ENCODE peak calls at places on chromosome 17, in four cellular contexts. One of them, this sample, is unnamed.

GRCh38 chr17:77428901-77429734 is 288.3 kb downstream of the SEC14L1 start:
- DNase-seq in fibroblast of lung: no peak
- DNase-seq in cardiac muscle cell: no peak
- DNase-seq in fibroblast of villous mesenchyme: no peak
- DNase-seq in this sample: no peak

GRCh38 chr17:27559996-27560481 is 70.9 kb upstream of the LGALS9 start:
- DNase-seq in fibroblast of lung: peak
- DNase-seq in cardiac muscle cell: peak
- DNase-seq in fibroblast of villous mesenchyme: peak
- DNase-seq in this sample: no peak

GRCh38 chr17:59764292-59764741 is 56.9 kb downstream of the VMP1 start:
- DNase-seq in fibroblast of lung: peak
- DNase-seq in cardiac muscle cell: no peak
- DNase-seq in fibroblast of villous mesenchyme: no peak
- DNase-seq in this sample: peak

GRCh38 chr17:77332034-77332971 is 191.5 kb downstream of the SEC14L1 start:
- DNase-seq in fibroblast of lung: peak
- DNase-seq in cardiac muscle cell: no peak
- DNase-seq in fibroblast of villous mesenchyme: peak
- DNase-seq in this sample: no peak

GRCh38 chr17:78170692-78171590 is 2.6 kb downstream of the SYNGR2 start:
- DNase-seq in fibroblast of lung: no peak
- DNase-seq in cardiac muscle cell: no peak
- DNase-seq in fibroblast of villous mesenchyme: no peak
- DNase-seq in this sample: no peak

GRCh38 chr17:73786286-73786743 is 142.1 kb upstream of the SDK2 start:
- DNase-seq in fibroblast of lung: no peak
- DNase-seq in cardiac muscle cell: no peak
- DNase-seq in fibroblast of villous mesenchyme: no peak
- DNase-seq in this sample: no peak

GRCh38 chr17:63961355-63962207 is 11.1 kb downstream of the SCN4A start:
- DNase-seq in fibroblast of lung: peak
- DNase-seq in cardiac muscle cell: peak
- DNase-seq in fibroblast of villous mesenchyme: peak
- DNase-seq in this sample: peak

GRCh38 chr17:77577491-77577890 is 381.0 kb upstream of the TNRC6C start:
- DNase-seq in fibroblast of lung: no peak
- DNase-seq in cardiac muscle cell: no peak
- DNase-seq in fibroblast of villous mesenchyme: no peak
- DNase-seq in this sample: no peak

GRCh38 chr17:32627233-32628008 is 140.6 kb downstream of the CDK5R1 start:
- DNase-seq in fibroblast of lung: peak
- DNase-seq in cardiac muscle cell: no peak
- DNase-seq in fibroblast of villous mesenchyme: no peak
- DNase-seq in this sample: no peak

GRCh38 chr17:39170051-39170450 is 4.1 kb upstream of the ARL5C start:
- DNase-seq in fibroblast of lung: no peak
- DNase-seq in cardiac muscle cell: no peak
- DNase-seq in fibroblast of villous mesenchyme: peak
- DNase-seq in this sample: no peak

GRCh38 chr17:66474810-66475497 is 172.5 kb downstream of the PRKCA start:
- DNase-seq in fibroblast of lung: no peak
- DNase-seq in cardiac muscle cell: no peak
- DNase-seq in fibroblast of villous mesenchyme: no peak
- DNase-seq in this sample: no peak

GRCh38 chr17:50280801-50281441 is 6.7 kb downstream of the TMEM92 start:
- DNase-seq in fibroblast of lung: no peak
- DNase-seq in cardiac muscle cell: no peak
- DNase-seq in fibroblast of villous mesenchyme: no peak
- DNase-seq in this sample: no peak

GRCh38 chr17:63768433-63768832 is 5.0 kb downstream of the CCDC47 start:
- DNase-seq in fibroblast of lung: no peak
- DNase-seq in cardiac muscle cell: no peak
- DNase-seq in fibroblast of villous mesenchyme: no peak
- DNase-seq in this sample: no peak

GRCh38 chr17:58284613-58285421 is 4.1 kb upstream of the MPO start:
- DNase-seq in fibroblast of lung: no peak
- DNase-seq in cardiac muscle cell: no peak
- DNase-seq in fibroblast of villous mesenchyme: no peak
- DNase-seq in this sample: no peak

GRCh38 chr17:82188001-82188961 is 24.4 kb downstream of the CCDC57 start:
- DNase-seq in fibroblast of lung: no peak
- DNase-seq in cardiac muscle cell: no peak
- DNase-seq in fibroblast of villous mesenchyme: no peak
- DNase-seq in this sample: no peak

GRCh38 chr17:67055041-67055443 is 10.7 kb downstream of the CACNG1 start:
- DNase-seq in fibroblast of lung: no peak
- DNase-seq in cardiac muscle cell: no peak
- DNase-seq in fibroblast of villous mesenchyme: no peak
- DNase-seq in this sample: no peak

GRCh38 chr17:2171725-2172446 is 117.0 kb downstream of the HIC1 start:
- DNase-seq in fibroblast of lung: peak
- DNase-seq in cardiac muscle cell: peak
- DNase-seq in fibroblast of villous mesenchyme: peak
- DNase-seq in this sample: no peak

GRCh38 chr17:55346658-55347057 is 75.0 kb downstream of the MMD start:
- DNase-seq in fibroblast of lung: no peak
- DNase-seq in cardiac muscle cell: no peak
- DNase-seq in fibroblast of villous mesenchyme: no peak
- DNase-seq in this sample: no peak

GRCh38 chr17:8384801-8385335 is 1.9 kb upstream of the RPL26 start:
- DNase-seq in fibroblast of lung: peak
- DNase-seq in cardiac muscle cell: peak
- DNase-seq in fibroblast of villous mesenchyme: peak
- DNase-seq in this sample: no peak

GRCh38 chr17:279356-279755 is 73.3 kb downstream of the RPH3AL start:
- DNase-seq in fibroblast of lung: no peak
- DNase-seq in cardiac muscle cell: no peak
- DNase-seq in fibroblast of villous mesenchyme: peak
- DNase-seq in this sample: no peak